ENCODE peak calls at places on chromosomes 13 and 19, in four cellular contexts. C is HepG2, S is GM12878, Z is K562. Q is an unnamed sample.

GRCh38 chr19:574658-575526 is 2.5 kb downstream of the BSG start:
- DNase-seq in S (peak), Z (peak), C (peak), Q (no peak)

GRCh38 chr19:44816301-44816700 is 7.4 kb downstream of the BCAM start:
- DNase-seq in C (no peak), Z (no peak), S (no peak), Q (no peak)

GRCh38 chr13:35231426-35231825 is 245.1 kb downstream of the MAB21L1 start:
- DNase-seq in C (no peak), Z (no peak), S (no peak), Q (no peak)

GRCh38 chr13:52644108-52644507 is 1.9 kb downstream of the HNRNPA1L2 start:
- DNase-seq in Z (no peak), S (no peak), C (no peak), Q (no peak)

GRCh38 chr13:23473236-23473635 is 39.7 kb upstream of the SACS start:
- DNase-seq in C (no peak), Z (no peak), S (no peak), Q (no peak)

GRCh38 chr13:30364133-30364532 is 56.8 kb upstream of the KATNAL1 start:
- DNase-seq in Z (no peak), S (no peak), C (no peak), Q (no peak)

GRCh38 chr13:24050796-24051715 is 109.5 kb upstream of the SPATA13 start:
- DNase-seq in S (no peak), C (no peak), Z (no peak), Q (no peak)

GRCh38 chr13:109517516-109517915 is 268.9 kb downstream of the IRS2 start:
- DNase-seq in S (no peak), C (no peak), Z (no peak), Q (no peak)

GRCh38 chr19:48310227-48310626 is 15.1 kb upstream of the EMP3 start:
- DNase-seq in S (no peak), C (peak), Z (no peak), Q (no peak)

GRCh38 chr19:45729774-45730388 is 815 bp downstream of the FBXO46 start:
- DNase-seq in S (peak), C (no peak), Z (no peak), Q (no peak)

GRCh38 chr13:31835932-31836331 is 96.6 kb downstream of the RXFP2 start:
- DNase-seq in S (no peak), Z (no peak), C (peak), Q (no peak)

GRCh38 chr19:1171755-1172352 is 2.2 kb downstream of the SBNO2 start:
- DNase-seq in Z (no peak), S (no peak), C (no peak), Q (no peak)

GRCh38 chr19:50320051-50320450 is 9.1 kb downstream of the KCNC3 start:
- DNase-seq in S (no peak), C (no peak), Z (no peak), Q (no peak)

GRCh38 chr13:54965881-54966280 is 1937.3 kb downstream of the OLFM4 start:
- DNase-seq in C (no peak), Z (no peak), S (no peak), Q (no peak)

GRCh38 chr19:50414850-50415660 is 3.7 kb upstream of the SPIB start:
- DNase-seq in Z (peak), S (no peak), C (peak), Q (peak)

GRCh38 chr13:109271991-109272454 is 514.4 kb downstream of the IRS2 start:
- DNase-seq in Z (no peak), S (no peak), C (no peak), Q (no peak)

GRCh38 chr19:30361107-30361447 is 11.1 kb upstream of the ZNF536 start:
- DNase-seq in Z (no peak), S (no peak), C (no peak), Q (no peak)
- TF ChIP-seq HDAC6 in Z (no peak), S (no peak), C (no peak), Q (no peak)

GRCh38 chr19:46952874-46953273 is 66.8 kb upstream of the NPAS1 start:
- DNase-seq in S (no peak), Z (no peak), C (no peak), Q (no peak)

GRCh38 chr19:46954502-46955004 is 65.1 kb upstream of the NPAS1 start:
- DNase-seq in Z (no peak), C (peak), S (no peak), Q (no peak)

GRCh38 chr19:46953955-46954501 is 65.6 kb upstream of the NPAS1 start:
- DNase-seq in S (no peak), C (peak), Z (no peak), Q (no peak)

GRCh38 chr19:46950526-46951235 is 69.0 kb upstream of the NPAS1 start:
- DNase-seq in C (no peak), Z (no peak), S (no peak), Q (no peak)

DNA sequence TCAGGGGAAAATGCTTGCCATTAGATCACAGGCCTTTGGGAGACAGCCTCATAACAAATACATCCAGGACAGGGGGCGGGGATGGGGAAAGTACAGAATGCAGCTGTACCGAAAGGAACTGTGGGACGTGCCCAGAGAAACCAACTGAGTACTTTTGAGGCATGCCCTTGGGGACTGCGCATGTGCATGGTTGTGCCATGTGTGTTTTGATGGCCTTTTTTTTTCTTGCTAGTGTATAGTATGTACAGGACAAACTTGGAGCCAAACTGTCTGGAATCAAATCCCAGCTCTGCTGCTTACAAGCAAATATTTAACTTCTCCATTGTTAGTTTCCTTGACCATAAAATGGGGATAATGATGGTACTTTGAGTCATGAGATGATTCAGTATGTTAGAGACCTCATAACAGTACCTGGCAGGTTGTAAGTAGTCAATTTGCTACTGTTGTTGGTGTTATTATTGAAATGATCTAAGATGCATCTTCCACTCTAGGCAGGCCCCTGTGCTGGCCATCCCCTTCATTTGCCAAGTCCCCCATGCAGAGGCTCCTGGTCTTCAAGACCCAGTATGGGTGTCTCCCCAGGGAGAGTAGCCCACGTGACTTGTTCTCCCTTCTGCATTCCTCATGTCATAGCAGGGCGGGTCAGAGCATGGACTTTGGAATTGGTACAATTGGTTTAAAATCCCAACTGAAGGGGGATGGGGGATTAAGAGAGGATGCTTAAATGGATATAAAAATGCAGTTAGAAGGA is 68.2 kb upstream of the NPAS1 start:
- DNase-seq in Z (no peak), S (no peak), C (peak), Q (no peak)
- TF ChIP-seq HDAC6 in Z (no peak), S (no peak), C (no peak), Q (no peak)

GRCh38 chr19:51771369-51771768 is 10.4 kb downstream of the FPR2 start:
- DNase-seq in C (no peak), Z (no peak), S (no peak), Q (no peak)
- TF ChIP-seq HDAC6 in C (no peak), Z (no peak), S (no peak), Q (no peak)

GRCh38 chr13:33033361-33033812 is 17.2 kb downstream of the KL start:
- DNase-seq in S (no peak), Z (no peak), C (no peak), Q (no peak)
- TF ChIP-seq HDAC6 in S (no peak), Z (no peak), C (no peak), Q (no peak)

GRCh38 chr19:54183431-54183830 is 5.9 kb downstream of the MBOAT7 start:
- DNase-seq in Z (no peak), S (no peak), C (no peak), Q (no peak)

GRCh38 chr19:54179921-54180452 is 7.0 kb upstream of the TMC4 start:
- DNase-seq in Z (no peak), C (peak), S (no peak), Q (peak)

GRCh38 chr19:54179262-54179587 is 6.3 kb upstream of the TMC4 start:
- DNase-seq in Z (no peak), C (no peak), S (no peak), Q (no peak)

GRCh38 chr19:54178581-54179261 is 5.8 kb upstream of the TMC4 start:
- DNase-seq in S (no peak), Z (no peak), C (no peak), Q (no peak)

GRCh38 chr19:54180691-54181091 is 7.7 kb upstream of the TMC4 start:
- DNase-seq in S (no peak), Z (no peak), C (no peak), Q (no peak)
- TF ChIP-seq HDAC6 in S (no peak), Z (no peak), C (no peak), Q (no peak)

GRCh38 chr13:114199961-114200672 is 21.1 kb downstream of the CFAP97D2 start:
- DNase-seq in C (no peak), Z (no peak), S (no peak), Q (no peak)
- TF ChIP-seq HDAC6 in C (no peak), Z (no peak), S (no peak), Q (no peak)